ENCODE peak calls at places on chromosome 5, in six cellular contexts. Y, R, A, P, N and H are unnamed samples.

GRCh38 chr5:122915717-122916399 is 70.4 kb downstream of the SNX24 start:
- DNase-seq in N (no peak), P (no peak), Y (no peak), R (no peak), A (no peak), H (no peak)

GRCh38 chr5:78806544-78806943 is 158.0 kb upstream of the LHFPL2 start:
- DNase-seq in R (no peak), A (peak), Y (no peak), P (no peak), N (no peak), H (no peak)

GRCh38 chr5:173029499-173029921 is 26.6 kb upstream of the CREBRF start:
- DNase-seq in Y (no peak), A (no peak), P (no peak), R (no peak), N (no peak), H (no peak)

GRCh38 chr5:114316167-114316566 is 45.7 kb upstream of the KCNN2 start:
- DNase-seq in N (no peak), A (no peak), R (no peak), Y (no peak), P (no peak), H (no peak)

GRCh38 chr5:107284822-107285510 is 385.8 kb downstream of the EFNA5 start:
- DNase-seq in P (peak), Y (no peak), R (no peak), N (no peak), A (peak), H (no peak)

GRCh38 chr5:146079695-146080361 is 25.5 kb downstream of the PLAC8L1 start:
- DNase-seq in A (peak), P (no peak), N (no peak), Y (peak), R (no peak), H (no peak)

GRCh38 chr5:138402640-138403039 is 36.2 kb upstream of the REEP2 start:
- DNase-seq in A (no peak), R (no peak), Y (no peak), N (no peak), P (no peak), H (no peak)

GRCh38 chr5:40672440-40672839 is 7.3 kb upstream of the PTGER4 start:
- DNase-seq in N (no peak), A (no peak), Y (no peak), P (no peak), R (no peak), H (no peak)

GRCh38 chr5:179595916-179596315 is 27.6 kb downstream of the HNRNPH1 start:
- DNase-seq in P (no peak), R (no peak), N (no peak), Y (no peak), A (peak), H (no peak)

GRCh38 chr5:75566710-75567309 is 44.4 kb upstream of the ANKDD1B start:
- DNase-seq in R (no peak), Y (peak), N (no peak), P (no peak), A (peak), H (no peak)

GRCh38 chr5:160894-161540 is 30.3 kb upstream of the LRRC14B start:
- DNase-seq in N (no peak), R (peak), Y (no peak), A (no peak), P (no peak), H (no peak)

GRCh38 chr5:178460598-178461425 is 129.4 kb downstream of the COL23A1 start:
- DNase-seq in A (peak), P (peak), Y (peak), R (peak), N (peak), H (no peak)

GRCh38 chr5:102545175-102545574 is 46.4 kb upstream of the SLCO6A1 start:
- DNase-seq in Y (no peak), R (peak), N (no peak), P (no peak), A (no peak), H (no peak)

GRCh38 chr5:56457887-56458451 is 224.8 kb upstream of the ANKRD55 start:
- DNase-seq in R (no peak), A (no peak), Y (no peak), N (no peak), P (peak), H (no peak)

GRCh38 chr5:116068028-116068632 is 16.7 kb upstream of the COMMD10 start:
- DNase-seq in Y (no peak), A (peak), R (no peak), P (peak), N (no peak), H (no peak)

GRCh38 chr5:88145205-88145602 is 123.4 kb downstream of the TMEM161B start:
- DNase-seq in P (no peak), N (no peak), Y (no peak), A (no peak), R (no peak), H (no peak)

GRCh38 chr5:128237504-128237903 is 153.9 kb downstream of the SLC12A2 start:
- DNase-seq in P (no peak), R (no peak), Y (no peak), N (no peak), A (peak), H (no peak)

GRCh38 chr5:98643544-98643943 is 129.9 kb upstream of the RGMB start:
- DNase-seq in P (no peak), A (no peak), N (no peak), R (no peak), Y (no peak), H (no peak)

GRCh38 chr5:99621772-99622681 is 693.2 kb upstream of the CHD1 start:
- DNase-seq in A (no peak), R (no peak), P (no peak), Y (no peak), N (no peak), H (no peak)

GRCh38 chr5:83927140-83927733 is 206.6 kb upstream of the HAPLN1 start:
- DNase-seq in A (peak), Y (no peak), P (peak), R (peak), N (peak), H (no peak)